ENCODE peak calls at places on chromosome 13, in six cellular contexts. G is left lung; A is naive thymus-derived CD4-positive, alpha-beta T cell; E is right lobe of liver; P is sigmoid colon; I is upper lobe of left lung. N is an unnamed sample.

GRCh38 chr13:62212246-62212645 is 796.6 kb upstream of the PCDH20 start:
- DNase-seq in G (peak; percentile 59), A (no peak), E (no peak), P (no peak), I (no peak), N (peak; percentile 55)

GRCh38 chr13:67223742-67224141 is 6.4 kb downstream of the PCDH9 start:
- DNase-seq in G (no peak), A (no peak), E (no peak), P (no peak), I (no peak), N (no peak)

GRCh38 chr13:110774051-110774450 is 60.6 kb downstream of the ING1 start:
- DNase-seq in G (no peak), A (no peak), E (no peak), P (no peak), I (no peak), N (no peak)

GRCh38 chr13:30145709-30146367 is 161.5 kb downstream of the KATNAL1 start:
- DNase-seq in G (no peak), A (no peak), E (no peak), P (no peak), I (no peak), N (no peak)

GRCh38 chr13:33235564-33235963 is 50.0 kb downstream of the STARD13 start:
- DNase-seq in G (no peak), A (no peak), E (no peak), P (no peak), I (no peak), N (no peak)

GRCh38 chr13:52809310-52809769 is 39.1 kb downstream of the PCDH8 start:
- DNase-seq in G (no peak), A (peak; percentile 3), E (no peak), P (no peak), I (peak; percentile 58), N (peak; percentile 73)

GRCh38 chr13:56755181-56755580 is 385.5 kb upstream of the PRR20A start:
- DNase-seq in G (no peak), A (no peak), E (no peak), P (no peak), I (no peak), N (no peak)

GRCh38 chr13:51318876-51319275 is 20.6 kb upstream of the SERPINE3 start:
- DNase-seq in G (no peak), A (no peak), E (no peak), P (no peak), I (no peak), N (no peak)

GRCh38 chr13:102198418-102199322 is 203.2 kb downstream of the FGF14 start:
- DNase-seq in G (no peak), A (no peak), E (no peak), P (no peak), I (no peak), N (no peak)

GRCh38 chr13:95553614-95554385 is 1.3 kb downstream of the CLDN10 start:
- DNase-seq in G (peak; percentile 79), A (no peak), E (no peak), P (no peak), I (no peak), N (no peak)

GRCh38 chr13:20412761-20413355 is 112.8 kb downstream of the CRYL1 start:
- DNase-seq in G (no peak), A (no peak), E (no peak), P (no peak), I (no peak), N (no peak)

GRCh38 chr13:20217168-20217567 is 15.0 kb downstream of the GJB6 start:
- DNase-seq in G (no peak), A (no peak), E (no peak), P (no peak), I (no peak), N (no peak)

GRCh38 chr13:38180100-38180499 is 169.6 kb upstream of the UFM1 start:
- DNase-seq in G (no peak), A (no peak), E (no peak), P (no peak), I (no peak), N (no peak)

DNA sequence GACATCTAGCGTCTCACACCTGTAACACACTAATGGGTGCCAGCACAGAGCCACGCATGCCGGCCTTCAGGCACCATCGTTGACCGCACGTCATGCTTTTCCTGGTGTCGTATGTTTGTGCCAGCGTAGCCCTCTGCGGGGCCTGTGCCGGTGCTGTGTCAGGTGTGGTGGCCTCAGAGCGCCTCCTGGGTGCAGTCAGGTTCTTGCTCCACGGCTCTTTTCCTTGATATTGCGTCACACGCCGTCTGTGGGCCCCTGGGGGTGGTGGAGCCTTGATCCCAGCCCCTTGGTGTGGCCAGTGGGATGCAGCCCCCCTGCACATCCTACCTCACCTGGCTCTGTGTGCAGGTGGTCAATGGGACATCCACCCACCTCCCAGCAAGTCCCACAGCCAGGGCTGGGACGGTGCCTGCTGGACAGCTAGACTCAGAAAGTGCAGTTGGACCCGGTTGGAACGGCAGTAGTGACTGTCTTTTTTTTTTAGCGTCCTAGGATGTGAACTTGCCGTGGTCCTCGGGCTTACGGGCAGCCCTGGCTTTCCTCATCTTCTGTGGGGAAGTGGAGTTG is 24.5 kb downstream of the TFDP1 start:
- DNase-seq in G (peak; percentile 72), A (no peak), E (no peak), P (no peak), I (no peak), N (no peak)
- H3K4me1 ChIP-seq in G (no peaks in the 10 kb centered on the region), A (no peaks in the 10 kb centered on the region), E (no peaks in the 10 kb centered on the region), P (no peaks in the 10 kb centered on the region), I (peaks cover 13% of the 10 kb centered on the region), N (no peaks in the 10 kb centered on the region)

GRCh38 chr13:31320946-31321345 is 121.2 kb downstream of the B3GLCT start:
- DNase-seq in G (no peak), A (no peak), E (no peak), P (no peak), I (no peak), N (no peak)

GRCh38 chr13:31322702-31323101 is 122.9 kb downstream of the B3GLCT start:
- DNase-seq in G (no peak), A (no peak), E (no peak), P (no peak), I (no peak), N (no peak)

GRCh38 chr13:31322025-31322424 is 122.2 kb downstream of the B3GLCT start:
- DNase-seq in G (no peak), A (no peak), E (no peak), P (no peak), I (no peak), N (no peak)

GRCh38 chr13:31327157-31327556 is 127.4 kb downstream of the B3GLCT start:
- DNase-seq in G (no peak), A (no peak), E (no peak), P (no peak), I (no peak), N (no peak)

GRCh38 chr13:31321457-31321856 is 121.7 kb downstream of the B3GLCT start:
- DNase-seq in G (no peak), A (no peak), E (no peak), P (no peak), I (no peak), N (no peak)
- H3K4me3 ChIP-seq in G (no peak overlapping the region), A (no peak overlapping the region), E (no peak overlapping the region), P (no peak overlapping the region), I (no peak overlapping the region), N (no peak overlapping the region)

GRCh38 chr13:40292108-40292507 is 374.3 kb downstream of the FOXO1 start:
- DNase-seq in G (no peak), A (no peak), E (no peak), P (no peak), I (no peak), N (no peak)
- H3K9me3 ChIP-seq in G (peaks cover 15% of the 10 kb centered on the region), A (no peaks in the 10 kb centered on the region), E (no peaks in the 10 kb centered on the region), P (peaks cover 4% of the 10 kb centered on the region), I (peaks cover 8% of the 10 kb centered on the region), N (no peaks in the 10 kb centered on the region)

GRCh38 chr13:97239943-97240788 is 18.0 kb downstream of the MBNL2 start:
- DNase-seq in G (no peak), A (no peak), E (no peak), P (no peak), I (no peak), N (no peak)

GRCh38 chr13:97239306-97239705 is 17.2 kb downstream of the MBNL2 start:
- DNase-seq in G (no peak), A (no peak), E (no peak), P (no peak), I (no peak), N (no peak)

GRCh38 chr13:97242755-97243497 is 20.8 kb downstream of the MBNL2 start:
- DNase-seq in G (no peak), A (no peak), E (no peak), P (no peak), I (no peak), N (no peak)

GRCh38 chr13:97241761-97242160 is 19.6 kb downstream of the MBNL2 start:
- DNase-seq in G (no peak), A (no peak), E (no peak), P (no peak), I (no peak), N (no peak)

GRCh38 chr13:97240789-97241734 is 18.9 kb downstream of the MBNL2 start:
- DNase-seq in G (no peak), A (no peak), E (no peak), P (no peak), I (no peak), N (no peak)
- H3K4me1 ChIP-seq in G (peaks cover 36% of the 10 kb centered on the region), A (peaks cover 19% of the 10 kb centered on the region), E (no peaks in the 10 kb centered on the region), P (peaks cover 98% of the 10 kb centered on the region), I (peaks cover 87% of the 10 kb centered on the region), N (peaks cover 86% of the 10 kb centered on the region)

GRCh38 chr13:45850020-45850613 is 1.4 kb downstream of the SIAH3 start:
- DNase-seq in G (no peak), A (no peak), E (no peak), P (no peak), I (no peak), N (no peak)
- H3K4me3 ChIP-seq in G (no peak overlapping the region), A (peak overlapping the region; percentile 57), E (no peak overlapping the region), P (peak overlapping the region; percentile 42), I (peak overlapping the region; percentile 19), N (peak overlapping the region; percentile 13)

DNA sequence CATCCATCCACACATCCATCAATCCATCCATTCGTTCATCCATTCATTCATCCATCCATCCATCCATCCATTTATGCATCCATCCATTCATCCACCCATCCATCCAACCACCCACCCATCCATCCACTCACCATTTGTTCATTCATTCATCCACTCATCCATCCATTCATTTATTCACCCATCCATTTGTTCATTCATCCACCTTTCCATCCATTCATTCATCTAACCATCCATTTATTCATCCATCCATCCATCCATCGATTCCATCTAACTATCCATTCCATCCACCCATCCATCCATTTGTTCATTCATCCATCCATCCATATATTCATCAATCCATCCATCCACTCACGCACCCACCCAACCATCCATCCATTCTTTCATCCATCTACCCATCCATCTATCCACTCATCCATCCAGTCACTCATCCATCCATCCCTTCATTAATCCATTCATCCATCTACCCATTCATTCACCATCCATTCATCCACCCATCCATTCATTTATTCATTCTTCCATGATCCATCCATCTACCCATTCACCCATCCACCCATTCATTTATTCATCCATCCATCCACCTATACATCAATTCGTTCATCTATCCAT is 225.0 kb downstream of the TUBA3C start:
- DNase-seq in G (no peak), A (no peak), E (no peak), P (no peak), I (no peak), N (no peak)
- H3K9me3 ChIP-seq in G (peaks cover 57% of the 10 kb centered on the region), A (peaks cover 7% of the 10 kb centered on the region), E (no peaks in the 10 kb centered on the region), P (no peaks in the 10 kb centered on the region), I (peaks cover 18% of the 10 kb centered on the region), N (no peaks in the 10 kb centered on the region)